ENCODE peak calls at places on chromosomes 5 and 9, in five cellular contexts. F, G, A, T and H are unnamed samples.

GRCh38 chr9:91817493-91818225 is 132.4 kb downstream of the ROR2 start:
- DNase-seq in F (peak), G (no peak), A (peak), T (no peak), H (no peak)

GRCh38 chr5:9358961-9359686 is 186.8 kb downstream of the SEMA5A start:
- DNase-seq in F (peak), G (no peak), A (peak), T (no peak), H (no peak)

GRCh38 chr9:129324808-129325491 is 146.9 kb upstream of the IER5L start:
- DNase-seq in F (no peak), G (no peak), A (no peak), T (no peak), H (no peak)

GRCh38 chr9:126618590-126619335 is 5.0 kb downstream of the LMX1B start:
- DNase-seq in F (no peak), G (no peak), A (no peak), T (no peak), H (no peak)

GRCh38 chr5:41925555-41925946 is 470 bp downstream of the FBXO4 start:
- DNase-seq in F (peak), G (peak), A (no peak), T (no peak), H (no peak)

GRCh38 chr5:157180374-157181264 is at the start of gene ITK:
- DNase-seq in F (no peak), G (peak), A (no peak), T (no peak), H (no peak)

GRCh38 chr9:35811364-35812024 is 568 bp downstream of the SPAG8 start:
- DNase-seq in F (no peak), G (no peak), A (no peak), T (no peak), H (no peak)

GRCh38 chr9:111250836-111251452 is 79.1 kb downstream of the OR2K2 start:
- DNase-seq in F (no peak), G (no peak), A (no peak), T (no peak), H (no peak)

GRCh38 chr9:70257991-70258691 is 637 bp upstream of the SMC5 start:
- DNase-seq in F (peak), G (no peak), A (no peak), T (no peak), H (peak)

GRCh38 chr5:112142769-112143270 is 276.3 kb downstream of the EPB41L4A start:
- DNase-seq in F (peak), G (no peak), A (no peak), T (no peak), H (no peak)

GRCh38 chr5:35061216-35061615 is 13.5 kb upstream of the AGXT2 start:
- DNase-seq in F (peak), G (no peak), A (no peak), T (no peak), H (no peak)

GRCh38 chr9:13550519-13550918 is 271.0 kb upstream of the MPDZ start:
- DNase-seq in F (no peak), G (no peak), A (no peak), T (no peak), H (no peak)

GRCh38 chr5:15787676-15788075 is 287.7 kb downstream of the FBXL7 start:
- DNase-seq in F (peak), G (no peak), A (no peak), T (no peak), H (no peak)

GRCh38 chr5:77881528-77881927 is 105.4 kb upstream of the TBCA start:
- DNase-seq in F (no peak), G (no peak), A (no peak), T (no peak), H (no peak)

GRCh38 chr9:71683598-71684235 is 84.6 kb downstream of the CEMIP2 start:
- DNase-seq in F (peak), G (no peak), A (no peak), T (peak), H (peak)

GRCh38 chr9:96327694-96328352 is 25.8 kb upstream of the HSD17B3 start:
- DNase-seq in F (peak), G (peak), A (no peak), T (peak), H (peak)

GRCh38 chr5:143026380-143026779 is 256.2 kb downstream of the ARHGAP26 start:
- DNase-seq in F (no peak), G (no peak), A (no peak), T (no peak), H (no peak)